ENCODE peak calls at places on chromosomes 16 and 17, in five cellular contexts. R is AG04450, T is OCI-LY7, F is tibial artery, U is GM12865. X is an unnamed sample.

GRCh38 chr16:1981398-1981836 is at the start of gene NOXO1:
- DNase-seq in F (no peak), U (peak), R (no peak), T (no peak), X (no peak)

GRCh38 chr17:82596316-82596715 is 51.9 kb downstream of the WDR45B start:
- DNase-seq in R (no peak), U (no peak), T (no peak), F (no peak), X (no peak)

GRCh38 chr17:10063730-10064221 is 134.6 kb downstream of the GAS7 start:
- DNase-seq in U (peak), R (no peak), F (peak), T (no peak), X (no peak)

GRCh38 chr16:57753448-57754353 is 18.1 kb downstream of the KATNB1 start:
- DNase-seq in U (no peak), F (no peak), T (no peak), R (no peak), X (no peak)

GRCh38 chr16:2027024-2028010 is 615 bp downstream of the NHERF2 start:
- DNase-seq in U (no peak), R (no peak), T (peak), F (no peak), X (no peak)

GRCh38 chr17:75340636-75341035 is 51.4 kb upstream of the SLC25A19 start:
- DNase-seq in F (no peak), T (no peak), R (no peak), U (no peak), X (no peak)

GRCh38 chr16:1812732-1813163 is 13.9 kb downstream of the HAGH start:
- DNase-seq in T (peak), F (no peak), R (peak), U (peak), X (no peak)

GRCh38 chr17:76240461-76241204 is at the start of gene RNF157:
- DNase-seq in T (no peak), R (no peak), U (peak), F (peak), X (no peak)

GRCh38 chr17:50270430-50271172 is 3.7 kb upstream of the TMEM92 start:
- DNase-seq in R (peak), F (peak), U (no peak), T (no peak), X (no peak)

GRCh38 chr16:10093564-10093963 is 88.7 kb downstream of the GRIN2A start:
- DNase-seq in F (no peak), R (no peak), U (peak), T (no peak), X (no peak)

GRCh38 chr17:61638087-61638486 is 47.1 kb upstream of the NACA2 start:
- DNase-seq in F (no peak), U (no peak), T (no peak), R (no peak), X (no peak)

GRCh38 chr16:57622361-57623250 is 5.8 kb upstream of the ADGRG1 start:
- DNase-seq in F (peak), T (no peak), U (no peak), R (no peak), X (peak)

GRCh38 chr17:75645889-75646625 is 12.8 kb downstream of the SMIM5 start:
- DNase-seq in R (no peak), T (no peak), F (no peak), U (no peak), X (peak)

GRCh38 chr16:11308493-11309283 is 27.6 kb upstream of the PRM1 start:
- DNase-seq in U (peak), T (peak), R (no peak), F (no peak), X (no peak)

GRCh38 chr16:23757937-23758619 is 3.3 kb downstream of the CHP2 start:
- DNase-seq in U (no peak), R (no peak), F (no peak), T (no peak), X (no peak)

GRCh38 chr17:13462161-13462560 is 139.6 kb downstream of the HS3ST3A1 start:
- DNase-seq in R (peak), U (no peak), T (no peak), F (no peak), X (no peak)

GRCh38 chr17:35748323-35748960 is 4.6 kb downstream of the GAS2L2 start:
- DNase-seq in F (no peak), T (no peak), U (no peak), R (no peak), X (no peak)

GRCh38 chr17:71633391-71633849 is 487.4 kb upstream of the SOX9 start:
- DNase-seq in U (no peak), T (no peak), F (no peak), R (peak), X (peak)

GRCh38 chr16:26993511-26993910 is 73.2 kb upstream of the C16orf82 start:
- DNase-seq in R (no peak), T (no peak), F (no peak), U (no peak), X (no peak)

GRCh38 chr17:56817066-56817465 is 16.7 kb downstream of the C17orf67 start:
- DNase-seq in R (no peak), U (no peak), F (no peak), T (no peak), X (no peak)

GRCh38 chr16:17328971-17329370 is 141.8 kb downstream of the XYLT1 start:
- DNase-seq in T (no peak), R (no peak), F (peak), U (no peak), X (no peak)

GRCh38 chr17:21081967-21082366 is 39.2 kb upstream of the USP22 start:
- DNase-seq in R (no peak), U (peak), T (no peak), F (no peak), X (no peak)

GRCh38 chr17:7428557-7428956 is at the start of gene SPEM3:
- DNase-seq in T (no peak), U (no peak), F (no peak), R (no peak), X (no peak)

GRCh38 chr17:1965556-1966273 is 59.4 kb downstream of the RTN4RL1 start:
- DNase-seq in T (no peak), U (no peak), F (no peak), R (no peak), X (no peak)

GRCh38 chr16:2842340-2843000 is 12.4 kb downstream of the ZG16B start:
- DNase-seq in U (peak), F (peak), R (no peak), T (peak), X (no peak)

GRCh38 chr17:82031885-82032627 is 578 bp downstream of the RAC3 start:
- DNase-seq in T (peak), F (no peak), U (peak), R (no peak), X (no peak)

GRCh38 chr17:40106760-40107265 is 6.4 kb upstream of the NR1D1 start:
- DNase-seq in U (no peak), R (no peak), F (no peak), T (no peak), X (no peak)

GRCh38 chr16:72247821-72248253 is 75.9 kb upstream of the PMFBP1 start:
- DNase-seq in U (no peak), F (no peak), T (no peak), R (no peak), X (no peak)

GRCh38 chr16:75256871-75257343 is 5.5 kb upstream of the BCAR1 start:
- DNase-seq in F (peak), U (no peak), T (no peak), R (no peak), X (no peak)

GRCh38 chr17:17242246-17242645 is 5.3 kb upstream of the FLCN start:
- DNase-seq in R (no peak), F (no peak), T (no peak), U (no peak), X (no peak)

GRCh38 chr17:38449364-38449763 is 21.1 kb downstream of the ARHGAP23 start:
- DNase-seq in F (no peak), R (no peak), T (no peak), U (no peak), X (no peak)

GRCh38 chr16:86082400-86083030 is 183.6 kb downstream of the IRF8 start:
- DNase-seq in R (no peak), T (no peak), F (peak), U (no peak), X (no peak)

GRCh38 chr17:76074390-76075363 is at the start of gene GALR2:
- DNase-seq in U (no peak), F (no peak), R (no peak), T (no peak), X (no peak)

GRCh38 chr17:70006159-70006558 is 68.9 kb upstream of the KCNJ16 start:
- DNase-seq in F (no peak), R (no peak), U (no peak), T (no peak), X (no peak)

GRCh38 chr16:46986896-46987295 is 13.4 kb upstream of the DNAJA2 start:
- DNase-seq in F (no peak), R (no peak), T (no peak), U (no peak), X (no peak)

GRCh38 chr16:29784901-29785500 is 5.5 kb upstream of the KIF22 start:
- DNase-seq in U (peak), T (peak), R (no peak), F (peak), X (no peak)

GRCh38 chr16:10250137-10250850 is 68.1 kb upstream of the GRIN2A start:
- DNase-seq in U (no peak), F (no peak), R (no peak), T (no peak), X (no peak)

GRCh38 chr17:2214047-2214717 is 89.4 kb downstream of the SMG6 start:
- DNase-seq in T (no peak), U (no peak), R (peak), F (peak), X (no peak)

GRCh38 chr16:89122322-89122831 is 28.7 kb downstream of the ACSF3 start:
- DNase-seq in R (no peak), T (peak), U (peak), F (no peak), X (no peak)

GRCh38 chr17:38628441-38628840 is 22.7 kb upstream of the SRCIN1 start:
- DNase-seq in U (peak), F (no peak), T (peak), R (no peak), X (no peak)

GRCh38 chr17:15999141-15999973 is at the start of the genes TTC19 and ZSWIM7:
- DNase-seq in R (peak), F (peak), U (peak), T (peak), X (peak)
- TF ChIP-seq CTCF in R (no peak), F (no peak), U (no peak), T (no peak), X (no peak)

GRCh38 chr17:79721993-79722671 is 8.6 kb upstream of the ENPP7 start:
- DNase-seq in T (peak), R (no peak), U (no peak), F (no peak), X (no peak)
- TF ChIP-seq CTCF in T (peak), R (peak), U (peak), F (no peak), X (no peak)

GRCh38 chr16:4309833-4310266 is 6.0 kb upstream of the GLIS2 start:
- DNase-seq in R (peak), F (peak), T (peak), U (peak), X (no peak)
- TF ChIP-seq CTCF in R (peak), F (peak), T (peak), U (peak), X (peak)

DNA sequence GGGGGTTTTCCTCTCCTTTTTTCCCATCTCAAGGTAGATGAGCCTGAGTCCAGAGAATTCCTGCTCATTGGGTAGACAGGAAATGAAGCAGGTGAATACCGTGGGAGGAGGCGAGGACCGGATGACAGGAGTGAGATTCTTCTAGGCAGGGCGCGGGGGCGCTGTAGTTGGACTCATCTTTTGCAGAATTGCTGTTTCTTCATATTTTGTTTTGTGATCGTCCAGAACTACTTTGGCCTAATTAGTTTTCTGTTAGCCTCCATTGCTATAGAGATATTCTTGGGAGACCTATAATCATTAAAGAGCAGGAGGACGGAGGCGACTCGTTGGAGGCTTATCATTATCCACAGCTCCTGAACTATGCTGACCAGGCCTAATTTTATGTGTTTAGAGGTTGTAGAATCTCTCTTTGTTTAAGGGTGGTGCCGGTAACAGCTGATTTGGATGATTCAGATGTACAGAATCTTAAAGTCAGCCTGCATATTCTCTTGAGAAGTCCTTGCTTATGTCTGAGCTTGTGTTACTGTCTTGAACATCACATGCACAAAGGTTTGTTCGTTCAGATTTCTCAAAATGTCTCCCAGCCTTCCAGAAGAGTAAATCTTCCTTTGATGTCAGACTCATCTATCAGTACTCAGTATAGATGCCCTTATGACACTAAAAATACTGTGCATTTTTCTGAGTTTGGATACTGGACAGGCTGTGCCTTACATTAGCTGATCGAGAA is 741 bp downstream of the ATP6V0A1 start:
- DNase-seq in T (peak), F (peak), U (peak), R (no peak), X (no peak)
- TF ChIP-seq CTCF in T (peak), F (no peak), U (peak), R (peak), X (peak)

X was measured in epithelial cell of proximal tubule.